ENCODE peak calls at places on chromosomes 16 and 17, in six cellular contexts. X is OCI-LY7, J is tibial artery, V is A549, W is fibroblast of lung, E is tibial nerve. U is an unnamed sample.

GRCh38 chr17:73768691-73769090 is 124.4 kb upstream of the SDK2 start:
- DNase-seq in X (no peak), J (no peak), V (no peak), W (no peak), E (no peak), U (no peak)

GRCh38 chr17:4643676-4644075 is 2.2 kb upstream of the ALOX15 start:
- DNase-seq in X (no peak), J (no peak), V (no peak), W (no peak), E (no peak), U (no peak)

GRCh38 chr17:64172510-64172909 is 42.6 kb upstream of the ERN1 start:
- DNase-seq in X (no peak), J (no peak), V (no peak), W (no peak), E (no peak), U (no peak)

GRCh38 chr17:79306688-79307323 is 232.2 kb downstream of the ENGASE start:
- DNase-seq in X (peak; percentile 91), J (no peak), V (no peak), W (no peak), E (no peak), U (no peak)

GRCh38 chr17:37826497-37827115 is 81.7 kb upstream of the HNF1B start:
- DNase-seq in X (peak; percentile 72), J (peak; percentile 59), V (no peak), W (peak; percentile 24), E (no peak), U (no peak)

GRCh38 chr16:23280483-23280967 is 21.6 kb upstream of the SCNN1B start:
- DNase-seq in X (no peak), J (no peak), V (no peak), W (peak; percentile 38), E (no peak), U (no peak)

GRCh38 chr17:55210292-55210691 is 54.5 kb upstream of the HLF start:
- DNase-seq in X (no peak), J (no peak), V (no peak), W (no peak), E (no peak), U (no peak)

GRCh38 chr16:88469615-88470395 is 16.7 kb downstream of the ZFPM1 start:
- DNase-seq in X (no peak), J (no peak), V (no peak), W (no peak), E (no peak), U (peak; percentile 52)

GRCh38 chr17:16074423-16074822 is 74.8 kb downstream of the TTC19 start:
- DNase-seq in X (no peak), J (no peak), V (no peak), W (no peak), E (no peak), U (no peak)

GRCh38 chr16:1656808-1657617 is 21.1 kb upstream of the JPT2 start:
- DNase-seq in X (no peak), J (no peak), V (no peak), W (no peak), E (no peak), U (no peak)

GRCh38 chr16:66270333-66270927 is 96.1 kb upstream of the CDH5 start:
- DNase-seq in X (peak; percentile 57), J (no peak), V (peak; percentile 85), W (peak; percentile 58), E (peak; percentile 45), U (peak; percentile 80)

GRCh38 chr16:24131294-24131693 is 124.8 kb upstream of the CACNG3 start:
- DNase-seq in X (no peak), J (no peak), V (no peak), W (no peak), E (no peak), U (no peak)

GRCh38 chr16:57998484-57998883 is 2.0 kb downstream of the ZNF319 start:
- DNase-seq in X (no peak), J (no peak), V (no peak), W (peak; percentile 49), E (no peak), U (no peak)

GRCh38 chr17:78650093-78650715 is 73.0 kb upstream of the DNAH17 start:
- DNase-seq in X (no peak), J (no peak), V (no peak), W (no peak), E (no peak), U (no peak)

GRCh38 chr16:56345406-56346050 is 79.8 kb downstream of the AMFR start:
- DNase-seq in X (no peak), J (no peak), V (no peak), W (no peak), E (no peak), U (no peak)

GRCh38 chr17:9645858-9646555 is 690 bp downstream of the USP43 start:
- DNase-seq in X (no peak), J (no peak), V (peak; percentile 56), W (peak; percentile 33), E (no peak), U (no peak)

GRCh38 chr16:53054670-53055485 is at the start of gene CHD9:
- DNase-seq in X (peak; percentile 91), J (peak; percentile 80), V (peak; percentile 83), W (peak; percentile 78), E (peak; percentile 74), U (peak; percentile 59)

GRCh38 chr17:42034059-42034458 is 14.2 kb downstream of the NKIRAS2 start:
- DNase-seq in X (peak; percentile 64), J (no peak), V (no peak), W (no peak), E (no peak), U (no peak)

GRCh38 chr17:55062921-55063320 is 94.4 kb downstream of the STXBP4 start:
- DNase-seq in X (no peak), J (no peak), V (no peak), W (peak; percentile 82), E (no peak), U (no peak)

GRCh38 chr17:879546-879945 is 97.4 kb downstream of the MRM3 start:
- DNase-seq in X (peak; percentile 70), J (peak; percentile 67), V (peak; percentile 67), W (peak; percentile 93), E (peak; percentile 41), U (peak; percentile 68)

GRCh38 chr17:55466671-55467070 is 44.6 kb downstream of the SMIM36 start:
- DNase-seq in X (peak; percentile 53), J (no peak), V (no peak), W (no peak), E (no peak), U (no peak)

GRCh38 chr17:15978606-15979005 is 20.9 kb downstream of the ZSWIM7 start:
- DNase-seq in X (no peak), J (no peak), V (no peak), W (no peak), E (no peak), U (no peak)

GRCh38 chr17:78617371-78618061 is 40.3 kb upstream of the DNAH17 start:
- DNase-seq in X (no peak), J (no peak), V (no peak), W (peak; percentile 23), E (no peak), U (no peak)

GRCh38 chr17:44198721-44199552 is 747 bp downstream of the ATXN7L3 start:
- DNase-seq in X (peak; percentile 77), J (peak; percentile 44), V (peak; percentile 85), W (peak; percentile 30), E (no peak), U (peak; percentile 62)

GRCh38 chr16:88938933-88939813 is 37.8 kb downstream of the CBFA2T3 start:
- DNase-seq in X (no peak), J (peak; percentile 33), V (no peak), W (no peak), E (no peak), U (no peak)

GRCh38 chr17:72126575-72127486 is 6.0 kb downstream of the SOX9 start:
- DNase-seq in X (no peak), J (no peak), V (peak; percentile 81), W (peak; percentile 92), E (no peak), U (no peak)

GRCh38 chr17:3529817-3530741 is 27.5 kb downstream of the TRPV3 start:
- DNase-seq in X (no peak), J (peak; percentile 54), V (no peak), W (peak; percentile 44), E (peak; percentile 30), U (no peak)

GRCh38 chr17:81635973-81636504 is 873 bp downstream of the NPLOC4 start:
- DNase-seq in X (peak; percentile 20), J (no peak), V (no peak), W (peak; percentile 67), E (no peak), U (no peak)

GRCh38 chr16:53542283-53542682 is 39.3 kb upstream of the AKTIP start:
- DNase-seq in X (no peak), J (no peak), V (no peak), W (no peak), E (no peak), U (no peak)

GRCh38 chr16:89581861-89582563 is 6.5 kb downstream of the CPNE7 start:
- DNase-seq in X (no peak), J (no peak), V (no peak), W (peak; percentile 65), E (no peak), U (no peak)

GRCh38 chr16:85422374-85423185 is 190.5 kb upstream of the GSE1 start:
- DNase-seq in X (no peak), J (peak; percentile 17), V (no peak), W (no peak), E (no peak), U (no peak)

GRCh38 chr16:89315791-89316581 is 98.5 kb downstream of the ZNF778 start:
- DNase-seq in X (peak; percentile 65), J (peak; percentile 37), V (no peak), W (peak; percentile 94), E (no peak), U (peak; percentile 75)

GRCh38 chr17:7803981-7804380 is 30.0 kb upstream of the KDM6B start:
- DNase-seq in X (no peak), J (no peak), V (no peak), W (no peak), E (no peak), U (no peak)
- H3K27ac ChIP-seq in X (no peak overlapping the region), J (no peak overlapping the region), V (no peak overlapping the region), W (no peak overlapping the region), E (no peak overlapping the region), U (no peak overlapping the region)

GRCh38 chr16:16162591-16162990 is 60.7 kb downstream of the ABCC6 start:
- DNase-seq in X (peak; percentile 17), J (no peak), V (no peak), W (no peak), E (no peak), U (no peak)
- H3K9me3 ChIP-seq in X (no peaks in the 10 kb centered on the region), J (no peaks in the 10 kb centered on the region), V (no peaks in the 10 kb centered on the region), W (no peaks in the 10 kb centered on the region), E (peaks cover 22% of the 10 kb centered on the region), U (peaks cover 7% of the 10 kb centered on the region)

GRCh38 chr17:76871668-76872067 is 3.5 kb downstream of the MGAT5B start:
- DNase-seq in X (no peak), J (no peak), V (no peak), W (peak; percentile 8), E (no peak), U (no peak)
- H3K27ac ChIP-seq in X (no peak overlapping the region), J (no peak overlapping the region), V (peak overlapping the region; percentile 97), W (no peak overlapping the region), E (no peak overlapping the region), U (no peak overlapping the region)

GRCh38 chr16:35148748-35149147 is 1689.3 kb downstream of the TP53TG3F start:
- DNase-seq in X (no peak), J (no peak), V (no peak), W (no peak), E (no peak), U (no peak)
- H3K9me3 ChIP-seq in X (peaks cover 7% of the 10 kb centered on the region), J (no peaks in the 10 kb centered on the region), V (peaks cover 5% of the 10 kb centered on the region), W (no peaks in the 10 kb centered on the region), E (peaks cover 77% of the 10 kb centered on the region), U (no peaks in the 10 kb centered on the region)

GRCh38 chr17:2178798-2179505 is 124.0 kb downstream of the HIC1 start:
- DNase-seq in X (no peak), J (no peak), V (no peak), W (no peak), E (no peak), U (no peak)
- H3K27ac ChIP-seq in X (no peak overlapping the region), J (peak overlapping the region; percentile 77), V (no peak overlapping the region), W (peak overlapping the region; percentile 70), E (peak overlapping the region; percentile 76), U (no peak overlapping the region)

U was measured in naive thymus-derived CD4-positive, alpha-beta T cell.